ENCODE peak calls at places on chromosomes 3 and 15, in ten cellular contexts. A is CD14-positive monocyte; B is iPS-NIHi11; K is tibial nerve; I is kidney epithelial cell; N is activated gamma-delta T cell treated with Interleukin-2 at 50 U/mL for 16 hours; W is DMS79 treated with DMSO at 0.1 percent for 48 hours; R is NCI-H1092 treated with DMSO at 0.1 percent for 48 hours; M is NCI-H2029; O is stimulated activated CD8-positive, alpha-beta memory T cell treated with anti-CD3 and anti-CD28 coated beads, Interleukin-15, amount 100 ng/mL, for 24 hours. P is an unnamed sample.

GRCh38 chr3:10774129-10774670 is 41.8 kb upstream of the SLC6A11 start:
- DNase-seq in O (no peak), W (no peak), A (no peak), N (no peak), I (no peak), R (no peak), K (no peak), B (no peak), M (no peak), P (no peak)

GRCh38 chr3:110343376-110343775 is 728.2 kb upstream of the NECTIN3 start:
- DNase-seq in N (no peak), M (no peak), W (no peak), R (no peak), I (peak; percentile 76), O (no peak), K (no peak), A (no peak), B (no peak), P (no peak)

GRCh38 chr3:160637081-160637480 is 39.9 kb upstream of the ARL14 start:
- DNase-seq in W (no peak), A (no peak), K (no peak), N (no peak), B (no peak), M (no peak), O (no peak), I (no peak), R (no peak), P (no peak)

GRCh38 chr3:50123394-50124361 is 31.4 kb upstream of the SEMA3F start:
- DNase-seq in K (no peak), A (no peak), I (no peak), O (no peak), B (no peak), M (no peak), N (no peak), R (no peak), W (no peak), P (no peak)

GRCh38 chr3:186137051-186137685 is 28.3 kb upstream of the ETV5 start:
- DNase-seq in R (no peak), M (no peak), K (no peak), A (no peak), N (no peak), I (no peak), O (no peak), B (no peak), W (no peak), P (no peak)

GRCh38 chr15:43648649-43649429 is at the start of gene CATSPER2:
- DNase-seq in W (no peak), O (no peak), R (no peak), M (no peak), B (peak; percentile 6), N (no peak), I (no peak), K (no peak), A (no peak), P (no peak)

GRCh38 chr15:56411122-56411749 is 46.0 kb downstream of the TEX9 start:
- DNase-seq in O (no peak), I (no peak), M (no peak), W (no peak), A (no peak), K (no peak), B (no peak), N (no peak), R (no peak), P (no peak)

GRCh38 chr3:57048052-57048671 is 12.3 kb upstream of the SPATA12 start:
- DNase-seq in K (peak; percentile 73), N (no peak), I (no peak), O (no peak), B (no peak), M (peak; percentile 27), A (no peak), W (peak; percentile 84), R (peak; percentile 65), P (no peak)

GRCh38 chr3:36904641-36905040 is 40.2 kb downstream of the TRANK1 start:
- DNase-seq in I (no peak), W (no peak), K (no peak), B (peak; percentile 50), O (no peak), A (peak; percentile 53), N (no peak), R (no peak), M (no peak), P (no peak)

GRCh38 chr3:29258161-29258560 is 22.7 kb upstream of the RBMS3 start:
- DNase-seq in B (no peak), K (no peak), N (no peak), W (no peak), A (no peak), O (no peak), I (no peak), R (no peak), M (no peak), P (no peak)

GRCh38 chr3:11530153-11530721 is 113.5 kb downstream of the VGLL4 start:
- DNase-seq in B (no peak), O (no peak), M (no peak), W (no peak), A (no peak), I (peak; percentile 71), N (no peak), K (no peak), R (no peak), P (no peak)

GRCh38 chr3:12884790-12885584 is 43.6 kb upstream of the RPL32 start:
- DNase-seq in B (no peak), M (no peak), O (no peak), W (no peak), A (no peak), R (no peak), N (no peak), I (no peak), K (no peak), P (no peak)

GRCh38 chr3:4030567-4030966 is 231.3 kb downstream of the LRRN1 start:
- DNase-seq in I (no peak), M (no peak), R (no peak), A (no peak), W (no peak), B (no peak), O (no peak), K (no peak), N (no peak), P (no peak)

GRCh38 chr3:128919988-128920387 is 40.6 kb downstream of the ACAD9 start:
- DNase-seq in M (no peak), B (no peak), K (no peak), A (no peak), W (no peak), I (no peak), O (no peak), N (no peak), R (no peak), P (no peak)

GRCh38 chr3:4338751-4339150 is 35.6 kb downstream of the SETMAR start:
- DNase-seq in A (no peak), O (no peak), K (no peak), W (no peak), R (no peak), M (no peak), N (no peak), I (no peak), B (no peak), P (no peak)

P was measured in upper lobe of left lung.